ENCODE peak calls at places on chromosomes 12 and 14, in six cellular contexts. L, B, R, F, Z and J are unnamed samples.

GRCh38 chr14:81384900-81385299 is 15.2 kb downstream of the STON2 start:
- DNase-seq in L (no peak), B (no peak), R (no peak), F (no peak), Z (no peak), J (no peak)

GRCh38 chr14:64746298-64747250 is 42.4 kb downstream of the PLEKHG3 start:
- DNase-seq in L (no peak), B (no peak), R (no peak), F (no peak), Z (no peak), J (no peak)

GRCh38 chr12:78864483-78865296 is at the start of gene SYT1:
- DNase-seq in L (peak; percentile 14), B (peak; percentile 19), R (peak; percentile 94), F (peak; percentile 75), Z (peak; percentile 93), J (peak; percentile 96)

GRCh38 chr12:25236190-25236589 is 14.5 kb downstream of the KRAS start:
- DNase-seq in L (no peak), B (no peak), R (peak; percentile 14), F (no peak), Z (no peak), J (no peak)

GRCh38 chr12:121773011-121773777 is 20.3 kb downstream of the RHOF start:
- DNase-seq in L (peak; percentile 93), B (no peak), R (peak; percentile 77), F (no peak), Z (peak; percentile 76), J (peak; percentile 64)

GRCh38 chr14:104712881-104713734 is 10.9 kb upstream of the ADSS1 start:
- DNase-seq in L (no peak), B (no peak), R (no peak), F (no peak), Z (no peak), J (no peak)

GRCh38 chr12:3947781-3948180 is 74.6 kb upstream of the PARP11 start:
- DNase-seq in L (no peak), B (no peak), R (no peak), F (no peak), Z (no peak), J (no peak)

GRCh38 chr14:91225025-91225424 is 19.5 kb downstream of the GPR68 start:
- DNase-seq in L (no peak), B (no peak), R (peak; percentile 78), F (no peak), Z (no peak), J (no peak)

GRCh38 chr12:90897316-90897715 is 57.7 kb downstream of the CCER1 start:
- DNase-seq in L (no peak), B (no peak), R (no peak), F (no peak), Z (no peak), J (no peak)

GRCh38 chr12:33111850-33112249 is 215.3 kb upstream of the PKP2 start:
- DNase-seq in L (no peak), B (no peak), R (no peak), F (no peak), Z (no peak), J (no peak)

GRCh38 chr12:2179953-2180736 is 127.4 kb downstream of the CACNA1C start:
- DNase-seq in L (no peak), B (peak; percentile 84), R (peak; percentile 93), F (peak; percentile 85), Z (peak; percentile 89), J (no peak)

GRCh38 chr14:24690492-24690891 is 56.5 kb upstream of the GZMB start:
- DNase-seq in L (no peak), B (no peak), R (no peak), F (no peak), Z (no peak), J (no peak)

GRCh38 chr12:123741937-123742572 is 20.0 kb upstream of the DNAH10 start:
- DNase-seq in L (no peak), B (no peak), R (no peak), F (no peak), Z (no peak), J (no peak)

GRCh38 chr14:94173471-94173884 is 644 bp upstream of the PPP4R4 start:
- DNase-seq in L (peak; percentile 10), B (no peak), R (peak; percentile 27), F (no peak), Z (no peak), J (no peak)

GRCh38 chr14:25371053-25371452 is 321.1 kb upstream of the STXBP6 start:
- DNase-seq in L (no peak), B (no peak), R (no peak), F (no peak), Z (no peak), J (no peak)

GRCh38 chr14:104393898-104394605 is 185.5 kb upstream of the C14orf180 start:
- DNase-seq in L (no peak), B (peak; percentile 56), R (no peak), F (no peak), Z (no peak), J (no peak)

GRCh38 chr14:83172363-83172762 is 1638.7 kb upstream of the SEL1L start:
- DNase-seq in L (no peak), B (no peak), R (peak; percentile 25), F (peak; percentile 8), Z (no peak), J (no peak)

GRCh38 chr14:39368261-39368959 is 63.8 kb downstream of the FBXO33 start:
- DNase-seq in L (peak; percentile 30), B (peak; percentile 25), R (peak; percentile 80), F (no peak), Z (peak; percentile 48), J (peak; percentile 69)

GRCh38 chr14:49463146-49463545 is 123.0 kb downstream of the RPS29 start:
- DNase-seq in L (no peak), B (no peak), R (no peak), F (no peak), Z (no peak), J (no peak)

GRCh38 chr14:37778135-37778943 is 182.9 kb downstream of the TTC6 start:
- DNase-seq in L (no peak), B (no peak), R (no peak), F (no peak), Z (no peak), J (no peak)

GRCh38 chr12:24011927-24012326 is 62.5 kb upstream of the SOX5 start:
- DNase-seq in L (no peak), B (no peak), R (no peak), F (no peak), Z (no peak), J (no peak)

GRCh38 chr14:104164512-104164911 is 26.1 kb downstream of the KIF26A start:
- DNase-seq in L (no peak), B (no peak), R (no peak), F (no peak), Z (no peak), J (no peak)

GRCh38 chr14:85426068-85426935 is 103.6 kb upstream of the FLRT2 start:
- DNase-seq in L (no peak), B (no peak), R (no peak), F (no peak), Z (no peak), J (no peak)

GRCh38 chr12:32002848-32003493 is 43.8 kb downstream of the RESF1 start:
- DNase-seq in L (no peak), B (no peak), R (no peak), F (no peak), Z (no peak), J (no peak)

GRCh38 chr12:3745152-3745551 is 7.8 kb downstream of the CRACR2A start:
- DNase-seq in L (no peak), B (no peak), R (no peak), F (no peak), Z (no peak), J (no peak)

GRCh38 chr12:118055865-118056773 is 4.9 kb downstream of the WSB2 start:
- DNase-seq in L (no peak), B (no peak), R (no peak), F (no peak), Z (no peak), J (peak; percentile 49)

GRCh38 chr14:38257500-38257899 is 1.6 kb upstream of the CLEC14A start:
- DNase-seq in L (no peak), B (no peak), R (peak; percentile 73), F (no peak), Z (no peak), J (no peak)

GRCh38 chr12:125330645-125331341 is 265.6 kb downstream of the AACS start:
- DNase-seq in L (peak; percentile 88), B (peak; percentile 37), R (peak; percentile 36), F (no peak), Z (peak; percentile 55), J (peak; percentile 8)

GRCh38 chr12:121026274-121027045 is 10.2 kb upstream of the C12orf43 start:
- DNase-seq in L (no peak), B (no peak), R (no peak), F (no peak), Z (no peak), J (no peak)

GRCh38 chr14:76293221-76293620 is 82.7 kb upstream of the ESRRB start:
- DNase-seq in L (no peak), B (no peak), R (no peak), F (no peak), Z (no peak), J (no peak)

GRCh38 chr12:3595721-3596120 is 104.7 kb downstream of the PRMT8 start:
- DNase-seq in L (no peak), B (no peak), R (no peak), F (no peak), Z (no peak), J (no peak)

GRCh38 chr12:96981053-96981452 is 74.0 kb downstream of the NEDD1 start:
- DNase-seq in L (no peak), B (no peak), R (peak; percentile 66), F (peak; percentile 76), Z (peak; percentile 73), J (no peak)

GRCh38 chr12:16088421-16088820 is 177.3 kb downstream of the DERA start:
- DNase-seq in L (no peak), B (no peak), R (no peak), F (no peak), Z (no peak), J (no peak)